ENCODE peak calls at places on chromosome 1, in eight cellular contexts. One of them, this sample, is unnamed.

GRCh38 chr1:114671011-114671938 is 1.4 kb upstream of the DENND2C start:
- DNase-seq in activated CD4-positive, CD25-positive, alpha-beta regulatory T cell: no peak
- DNase-seq in T-helper 2 cell: no peak
- DNase-seq in stimulated activated naive CD8-positive, alpha-beta T cell treated with anti-CD3 and anti-CD28 coated beads, Interleukin-15, Interleukin-2, amounts not matched to agents 100 U/mL and 50 U/mL, for 24 hours: no peak
- DNase-seq in astrocyte of the cerebellum: no peak
- DNase-seq in iPS DF 19.7: no peak
- DNase-seq in stimulated activated naive B cell treated with anti-CD40 and anti-IgM and Interleukin-4, amounts not matched to agents 10 μg/mL and 1 μg/mL and 100 μg/mL, for 72 hours: no peak
- DNase-seq in mucosa of gallbladder: no peak
- DNase-seq in this sample: no peak

GRCh38 chr1:29602203-29602602 is 365.9 kb downstream of the PTPRU start:
- DNase-seq in activated CD4-positive, CD25-positive, alpha-beta regulatory T cell: no peak
- DNase-seq in T-helper 2 cell: no peak
- DNase-seq in stimulated activated naive CD8-positive, alpha-beta T cell treated with anti-CD3 and anti-CD28 coated beads, Interleukin-15, Interleukin-2, amounts not matched to agents 100 U/mL and 50 U/mL, for 24 hours: no peak
- DNase-seq in astrocyte of the cerebellum: no peak
- DNase-seq in iPS DF 19.7: no peak
- DNase-seq in stimulated activated naive B cell treated with anti-CD40 and anti-IgM and Interleukin-4, amounts not matched to agents 10 μg/mL and 1 μg/mL and 100 μg/mL, for 72 hours: no peak
- DNase-seq in mucosa of gallbladder: no peak
- DNase-seq in this sample: no peak

GRCh38 chr1:975365-975764 is 6.5 kb downstream of the PERM1 start:
- DNase-seq in activated CD4-positive, CD25-positive, alpha-beta regulatory T cell: no peak
- DNase-seq in T-helper 2 cell: no peak
- DNase-seq in stimulated activated naive CD8-positive, alpha-beta T cell treated with anti-CD3 and anti-CD28 coated beads, Interleukin-15, Interleukin-2, amounts not matched to agents 100 U/mL and 50 U/mL, for 24 hours: no peak
- DNase-seq in astrocyte of the cerebellum: no peak
- DNase-seq in iPS DF 19.7: no peak
- DNase-seq in stimulated activated naive B cell treated with anti-CD40 and anti-IgM and Interleukin-4, amounts not matched to agents 10 μg/mL and 1 μg/mL and 100 μg/mL, for 72 hours: no peak
- DNase-seq in mucosa of gallbladder: no peak
- DNase-seq in this sample: no peak

GRCh38 chr1:180230791-180231505 is 884 bp downstream of the LHX4 start:
- DNase-seq in activated CD4-positive, CD25-positive, alpha-beta regulatory T cell: no peak
- DNase-seq in T-helper 2 cell: no peak
- DNase-seq in stimulated activated naive CD8-positive, alpha-beta T cell treated with anti-CD3 and anti-CD28 coated beads, Interleukin-15, Interleukin-2, amounts not matched to agents 100 U/mL and 50 U/mL, for 24 hours: peak
- DNase-seq in astrocyte of the cerebellum: no peak
- DNase-seq in iPS DF 19.7: no peak
- DNase-seq in stimulated activated naive B cell treated with anti-CD40 and anti-IgM and Interleukin-4, amounts not matched to agents 10 μg/mL and 1 μg/mL and 100 μg/mL, for 72 hours: no peak
- DNase-seq in mucosa of gallbladder: no peak
- DNase-seq in this sample: no peak

GRCh38 chr1:62686822-62687221 is 1.4 kb downstream of the DOCK7 start:
- DNase-seq in activated CD4-positive, CD25-positive, alpha-beta regulatory T cell: no peak
- DNase-seq in T-helper 2 cell: no peak
- DNase-seq in stimulated activated naive CD8-positive, alpha-beta T cell treated with anti-CD3 and anti-CD28 coated beads, Interleukin-15, Interleukin-2, amounts not matched to agents 100 U/mL and 50 U/mL, for 24 hours: no peak
- DNase-seq in astrocyte of the cerebellum: no peak
- DNase-seq in iPS DF 19.7: no peak
- DNase-seq in stimulated activated naive B cell treated with anti-CD40 and anti-IgM and Interleukin-4, amounts not matched to agents 10 μg/mL and 1 μg/mL and 100 μg/mL, for 72 hours: no peak
- DNase-seq in mucosa of gallbladder: no peak
- DNase-seq in this sample: no peak

GRCh38 chr1:117368116-117369108 is 1.2 kb downstream of the MAN1A2 start:
- DNase-seq in activated CD4-positive, CD25-positive, alpha-beta regulatory T cell: no peak
- DNase-seq in T-helper 2 cell: no peak
- DNase-seq in stimulated activated naive CD8-positive, alpha-beta T cell treated with anti-CD3 and anti-CD28 coated beads, Interleukin-15, Interleukin-2, amounts not matched to agents 100 U/mL and 50 U/mL, for 24 hours: no peak
- DNase-seq in astrocyte of the cerebellum: no peak
- DNase-seq in iPS DF 19.7: no peak
- DNase-seq in stimulated activated naive B cell treated with anti-CD40 and anti-IgM and Interleukin-4, amounts not matched to agents 10 μg/mL and 1 μg/mL and 100 μg/mL, for 72 hours: no peak
- DNase-seq in mucosa of gallbladder: no peak
- DNase-seq in this sample: peak

GRCh38 chr1:43269627-43270375 is at the start of gene TMEM125:
- DNase-seq in activated CD4-positive, CD25-positive, alpha-beta regulatory T cell: no peak
- DNase-seq in T-helper 2 cell: no peak
- DNase-seq in stimulated activated naive CD8-positive, alpha-beta T cell treated with anti-CD3 and anti-CD28 coated beads, Interleukin-15, Interleukin-2, amounts not matched to agents 100 U/mL and 50 U/mL, for 24 hours: no peak
- DNase-seq in astrocyte of the cerebellum: no peak
- DNase-seq in iPS DF 19.7: no peak
- DNase-seq in stimulated activated naive B cell treated with anti-CD40 and anti-IgM and Interleukin-4, amounts not matched to agents 10 μg/mL and 1 μg/mL and 100 μg/mL, for 72 hours: no peak
- DNase-seq in mucosa of gallbladder: no peak
- DNase-seq in this sample: peak

GRCh38 chr1:158177705-158178450 is 2.8 kb upstream of the CD1D start:
- DNase-seq in activated CD4-positive, CD25-positive, alpha-beta regulatory T cell: no peak
- DNase-seq in T-helper 2 cell: no peak
- DNase-seq in stimulated activated naive CD8-positive, alpha-beta T cell treated with anti-CD3 and anti-CD28 coated beads, Interleukin-15, Interleukin-2, amounts not matched to agents 100 U/mL and 50 U/mL, for 24 hours: peak
- DNase-seq in astrocyte of the cerebellum: peak
- DNase-seq in iPS DF 19.7: no peak
- DNase-seq in stimulated activated naive B cell treated with anti-CD40 and anti-IgM and Interleukin-4, amounts not matched to agents 10 μg/mL and 1 μg/mL and 100 μg/mL, for 72 hours: peak
- DNase-seq in mucosa of gallbladder: peak
- DNase-seq in this sample: peak

GRCh38 chr1:77044133-77044849 is 174.9 kb downstream of the PIGK start:
- DNase-seq in activated CD4-positive, CD25-positive, alpha-beta regulatory T cell: no peak
- DNase-seq in T-helper 2 cell: no peak
- DNase-seq in stimulated activated naive CD8-positive, alpha-beta T cell treated with anti-CD3 and anti-CD28 coated beads, Interleukin-15, Interleukin-2, amounts not matched to agents 100 U/mL and 50 U/mL, for 24 hours: no peak
- DNase-seq in astrocyte of the cerebellum: no peak
- DNase-seq in iPS DF 19.7: no peak
- DNase-seq in stimulated activated naive B cell treated with anti-CD40 and anti-IgM and Interleukin-4, amounts not matched to agents 10 μg/mL and 1 μg/mL and 100 μg/mL, for 72 hours: no peak
- DNase-seq in mucosa of gallbladder: no peak
- DNase-seq in this sample: no peak

GRCh38 chr1:199124351-199124750 is 485.5 kb downstream of the PTPRC start:
- DNase-seq in activated CD4-positive, CD25-positive, alpha-beta regulatory T cell: no peak
- DNase-seq in T-helper 2 cell: no peak
- DNase-seq in stimulated activated naive CD8-positive, alpha-beta T cell treated with anti-CD3 and anti-CD28 coated beads, Interleukin-15, Interleukin-2, amounts not matched to agents 100 U/mL and 50 U/mL, for 24 hours: no peak
- DNase-seq in astrocyte of the cerebellum: no peak
- DNase-seq in iPS DF 19.7: no peak
- DNase-seq in stimulated activated naive B cell treated with anti-CD40 and anti-IgM and Interleukin-4, amounts not matched to agents 10 μg/mL and 1 μg/mL and 100 μg/mL, for 72 hours: no peak
- DNase-seq in mucosa of gallbladder: no peak
- DNase-seq in this sample: no peak

This sample was measured in thyroid gland.